ENCODE peak calls at places on chromosomes 7 and 10, in four cellular contexts. One of them, this sample, is unnamed.

GRCh38 chr10:11875499-11876281 is 52.5 kb downstream of the PROSER2 start:
- DNase-seq in HuH-7: peak; percentile 99
- DNase-seq in activated T-cell treated with anti-CD3 and anti-CD28 coated beads, Interleukin-2, amount 50 U/mL, for 24 hours: no peak
- DNase-seq in mesothelial cell of epicardium: peak; percentile 64
- DNase-seq in this sample: peak; percentile 85

GRCh38 chr10:23368816-23369640 is 24.4 kb upstream of the C10orf67 start:
- DNase-seq in HuH-7: no peak
- DNase-seq in mesothelial cell of epicardium: no peak
- DNase-seq in activated T-cell treated with anti-CD3 and anti-CD28 coated beads, Interleukin-2, amount 50 U/mL, for 24 hours: no peak
- DNase-seq in this sample: no peak

GRCh38 chr10:22833781-22834180 is 94.1 kb upstream of the ARMC3 start:
- DNase-seq in activated T-cell treated with anti-CD3 and anti-CD28 coated beads, Interleukin-2, amount 50 U/mL, for 24 hours: no peak
- DNase-seq in mesothelial cell of epicardium: no peak
- DNase-seq in HuH-7: no peak
- DNase-seq in this sample: no peak

GRCh38 chr7:4738711-4739527 is 36.5 kb upstream of the AP5Z1 start:
- DNase-seq in HuH-7: peak; percentile 90
- DNase-seq in activated T-cell treated with anti-CD3 and anti-CD28 coated beads, Interleukin-2, amount 50 U/mL, for 24 hours: peak; percentile 51
- DNase-seq in mesothelial cell of epicardium: no peak
- DNase-seq in this sample: peak; percentile 92

GRCh38 chr7:56009695-56010094 is 41.5 kb downstream of the PSPH start:
- DNase-seq in HuH-7: no peak
- DNase-seq in mesothelial cell of epicardium: no peak
- DNase-seq in activated T-cell treated with anti-CD3 and anti-CD28 coated beads, Interleukin-2, amount 50 U/mL, for 24 hours: no peak
- DNase-seq in this sample: no peak

GRCh38 chr10:98030991-98031431 is 590 bp upstream of the CRTAC1 start:
- DNase-seq in activated T-cell treated with anti-CD3 and anti-CD28 coated beads, Interleukin-2, amount 50 U/mL, for 24 hours: no peak
- DNase-seq in mesothelial cell of epicardium: no peak
- DNase-seq in HuH-7: no peak
- DNase-seq in this sample: no peak

GRCh38 chr7:99171731-99172130 is 27.8 kb upstream of the SMURF1 start:
- DNase-seq in mesothelial cell of epicardium: no peak
- DNase-seq in HuH-7: no peak
- DNase-seq in activated T-cell treated with anti-CD3 and anti-CD28 coated beads, Interleukin-2, amount 50 U/mL, for 24 hours: no peak
- DNase-seq in this sample: no peak

GRCh38 chr10:27344568-27345454 is 104.2 kb upstream of the ACBD5 start:
- DNase-seq in mesothelial cell of epicardium: no peak
- DNase-seq in HuH-7: no peak
- DNase-seq in activated T-cell treated with anti-CD3 and anti-CD28 coated beads, Interleukin-2, amount 50 U/mL, for 24 hours: no peak
- DNase-seq in this sample: no peak

GRCh38 chr10:123318516-123318915 is 164.3 kb downstream of the BUB3 start:
- DNase-seq in HuH-7: no peak
- DNase-seq in activated T-cell treated with anti-CD3 and anti-CD28 coated beads, Interleukin-2, amount 50 U/mL, for 24 hours: no peak
- DNase-seq in mesothelial cell of epicardium: no peak
- DNase-seq in this sample: no peak

GRCh38 chr7:50730459-50731400 is 52.0 kb downstream of the GRB10 start:
- DNase-seq in HuH-7: no peak
- DNase-seq in activated T-cell treated with anti-CD3 and anti-CD28 coated beads, Interleukin-2, amount 50 U/mL, for 24 hours: no peak
- DNase-seq in mesothelial cell of epicardium: no peak
- DNase-seq in this sample: no peak

GRCh38 chr7:145959981-145960380 is 156.6 kb upstream of the CNTNAP2 start:
- DNase-seq in activated T-cell treated with anti-CD3 and anti-CD28 coated beads, Interleukin-2, amount 50 U/mL, for 24 hours: no peak
- DNase-seq in HuH-7: no peak
- DNase-seq in mesothelial cell of epicardium: no peak
- DNase-seq in this sample: no peak

GRCh38 chr10:47346572-47347302 is 1.4 kb upstream of the RBP3 start:
- DNase-seq in activated T-cell treated with anti-CD3 and anti-CD28 coated beads, Interleukin-2, amount 50 U/mL, for 24 hours: no peak
- DNase-seq in HuH-7: no peak
- DNase-seq in mesothelial cell of epicardium: no peak
- DNase-seq in this sample: no peak

GRCh38 chr10:75234017-75234682 is 1.6 kb downstream of the COMTD1 start:
- DNase-seq in mesothelial cell of epicardium: peak; percentile 93
- DNase-seq in activated T-cell treated with anti-CD3 and anti-CD28 coated beads, Interleukin-2, amount 50 U/mL, for 24 hours: peak; percentile 99
- DNase-seq in HuH-7: peak; percentile 75
- DNase-seq in this sample: peak; percentile 98

This sample was measured in K562.